ENCODE peak calls at places on chromosome 1, in eight cellular contexts. W is activated naive CD4-positive, alpha-beta T cell; N is neural progenitor cell; D is esophagus squamous epithelium; U is T-helper 2 cell; K is stimulated activated CD4-positive, alpha-beta T cell treated with anti-CD3 and anti-CD28 coated beads, TNF-alpha, amount 100 ng/mL, for 1 hour; T is uterus; R is mucosa of gallbladder. H is an unnamed sample.
A peak's percentile ranks its signal among the peaks of the same experiment; 100 is the strongest.

GRCh38 chr1:212012034-212012740 is 23.2 kb downstream of the INTS7 start:
- DNase-seq in U (peak; percentile 76), N (peak; percentile 75), K (peak; percentile 12), T (peak; percentile 54), W (peak; percentile 11), R (peak; percentile 78), D (no peak), H (peak; percentile 71)

GRCh38 chr1:63949965-63950364 is 176.1 kb downstream of the ROR1 start:
- DNase-seq in U (no peak), W (no peak), N (no peak), D (no peak), T (peak; percentile 59), R (no peak), K (no peak), H (no peak)

GRCh38 chr1:94143173-94143808 is 22.3 kb upstream of the ABCA4 start:
- DNase-seq in T (no peak), K (no peak), N (no peak), R (no peak), U (no peak), D (no peak), W (no peak), H (no peak)

GRCh38 chr1:31441558-31441957 is 28.5 kb downstream of the SERINC2 start:
- DNase-seq in U (no peak), W (no peak), T (no peak), D (no peak), K (no peak), R (no peak), N (no peak), H (no peak)

GRCh38 chr1:179591592-179592580 is at the start of gene TDRD5:
- DNase-seq in D (no peak), N (peak; percentile 10), R (peak; percentile 32), U (no peak), W (no peak), K (no peak), T (no peak), H (no peak)

GRCh38 chr1:93588206-93588605 is 93.4 kb downstream of the BCAR3 start:
- DNase-seq in K (no peak), T (no peak), R (no peak), U (no peak), D (no peak), N (no peak), W (no peak), H (no peak)

GRCh38 chr1:178037510-178038253 is 56.2 kb upstream of the RASAL2 start:
- DNase-seq in K (no peak), D (no peak), U (no peak), W (no peak), T (peak; percentile 77), N (peak; percentile 78), R (peak; percentile 83), H (no peak)

GRCh38 chr1:157000686-157001085 is 44.9 kb downstream of the ARHGEF11 start:
- DNase-seq in R (no peak), K (no peak), W (no peak), D (no peak), N (no peak), U (no peak), T (no peak), H (no peak)

GRCh38 chr1:212606734-212607205 is 1.8 kb upstream of the ATF3 start:
- DNase-seq in K (no peak), D (no peak), W (peak; percentile 15), U (peak; percentile 54), R (peak; percentile 56), T (peak; percentile 66), N (peak; percentile 28), H (peak; percentile 58)

GRCh38 chr1:108080448-108080847 is 115.5 kb upstream of the VAV3 start:
- DNase-seq in T (no peak), U (peak; percentile 48), K (no peak), N (no peak), R (no peak), W (no peak), D (no peak), H (no peak)

GRCh38 chr1:181737056-181737455 is 253.7 kb downstream of the CACNA1E start:
- DNase-seq in U (no peak), D (no peak), T (no peak), W (no peak), R (no peak), K (no peak), N (peak; percentile 19), H (no peak)

GRCh38 chr1:66267211-66267940 is 266.6 kb upstream of the SGIP1 start:
- DNase-seq in K (no peak), U (no peak), R (no peak), T (no peak), N (no peak), D (no peak), W (no peak), H (no peak)

GRCh38 chr1:205346956-205347574 is 9.7 kb downstream of the KLHDC8A start:
- DNase-seq in K (no peak), N (no peak), T (no peak), D (no peak), W (no peak), U (no peak), R (no peak), H (no peak)

GRCh38 chr1:18805925-18806849 is 53.3 kb downstream of the TAS1R2 start:
- DNase-seq in D (no peak), R (no peak), U (no peak), W (no peak), N (no peak), T (no peak), K (no peak), H (no peak)

GRCh38 chr1:85361106-85361505 is 84.7 kb upstream of the BCL10 start:
- DNase-seq in W (no peak), U (no peak), N (no peak), K (no peak), D (no peak), T (no peak), R (peak; percentile 12), H (no peak)

GRCh38 chr1:212430955-212431394 is 1.7 kb upstream of the NENF start:
- DNase-seq in K (no peak), T (no peak), D (no peak), R (no peak), W (no peak), U (no peak), N (no peak), H (no peak)

GRCh38 chr1:110928904-110929303 is 34.8 kb downstream of the LRIF1 start:
- DNase-seq in T (no peak), N (no peak), U (no peak), K (no peak), R (no peak), W (no peak), D (no peak), H (no peak)

GRCh38 chr1:244241438-244241837 is 190.4 kb downstream of the ZBTB18 start:
- DNase-seq in W (no peak), R (no peak), K (no peak), U (no peak), N (no peak), T (no peak), D (no peak), H (no peak)

GRCh38 chr1:226912587-226913176 is 27.4 kb upstream of the COQ8A start:
- DNase-seq in R (peak; percentile 57), N (peak; percentile 73), K (no peak), U (peak; percentile 58), D (no peak), W (no peak), T (no peak), H (peak; percentile 25)

GRCh38 chr1:32142446-32143301 is 34.8 kb downstream of the KPNA6 start:
- DNase-seq in R (peak; percentile 27), K (no peak), T (peak; percentile 39), D (no peak), N (no peak), U (peak; percentile 19), W (no peak), H (no peak)

GRCh38 chr1:243263824-243264223 is 8.0 kb downstream of the SDCCAG8 start:
- DNase-seq in U (no peak), T (no peak), R (no peak), N (no peak), W (no peak), K (no peak), D (no peak), H (no peak)

GRCh38 chr1:225253784-225254183 is 174.1 kb downstream of the LBR start:
- DNase-seq in D (no peak), R (no peak), N (no peak), W (no peak), U (no peak), K (no peak), T (no peak), H (no peak)

GRCh38 chr1:61808321-61808720 is 66.0 kb downstream of the PATJ start:
- DNase-seq in N (no peak), U (no peak), K (no peak), R (no peak), W (no peak), D (no peak), T (no peak), H (no peak)

GRCh38 chr1:37250371-37250770 is 216.1 kb upstream of the GRIK3 start:
- DNase-seq in N (no peak), R (no peak), U (no peak), K (no peak), W (no peak), D (no peak), T (no peak), H (no peak)

GRCh38 chr1:51157411-51157810 is 55.4 kb downstream of the C1orf185 start:
- DNase-seq in D (no peak), U (no peak), R (no peak), K (no peak), T (no peak), N (no peak), W (no peak), H (no peak)

GRCh38 chr1:83065952-83066727 is 932.8 kb downstream of the TTLL7 start:
- DNase-seq in T (no peak), K (no peak), R (no peak), U (no peak), W (no peak), N (no peak), D (no peak), H (no peak)

H was measured in CD8-positive, alpha-beta T cell.